ENCODE peak calls at places on chromosomes 7 and 10, in ten cellular contexts. E, A, V, N, T, W, H, B, M and S are unnamed samples.

GRCh38 chr7:16934947-16935742 is 53.4 kb upstream of the AGR3 start:
- DNase-seq in E (no peak), B (no peak), T (no peak), V (no peak), N (peak), M (no peak), W (peak), H (no peak), A (peak), S (no peak)

GRCh38 chr10:89337493-89337892 is 9.7 kb downstream of the IFIT3 start:
- DNase-seq in E (no peak), N (peak), T (no peak), B (peak), A (peak), V (peak), W (peak), H (no peak), M (no peak), S (no peak)

GRCh38 chr7:159197066-159197975 is 52.7 kb upstream of the VIPR2 start:
- DNase-seq in E (no peak), H (no peak), N (no peak), T (peak), W (no peak), A (no peak), M (no peak), B (peak), V (no peak), S (peak)

GRCh38 chr7:83271212-83272099 is 108.8 kb upstream of the PCLO start:
- DNase-seq in T (no peak), N (peak), A (peak), E (no peak), B (peak), H (no peak), M (peak), W (peak), V (peak), S (no peak)

GRCh38 chr10:86649471-86650150 is 4.7 kb upstream of the OPN4 start:
- DNase-seq in T (no peak), W (no peak), M (no peak), E (no peak), B (no peak), N (no peak), A (no peak), V (no peak), H (no peak), S (peak)

GRCh38 chr7:4878336-4879335 is 4.9 kb downstream of the RADIL start:
- DNase-seq in H (peak), B (no peak), W (no peak), A (no peak), M (no peak), V (no peak), N (peak), E (no peak), T (no peak), S (peak)

GRCh38 chr10:48291190-48291589 is 15.3 kb upstream of the MAPK8 start:
- DNase-seq in H (no peak), E (no peak), V (no peak), W (no peak), B (no peak), N (peak), A (no peak), T (no peak), M (no peak), S (no peak)

GRCh38 chr7:97845622-97846203 is 26.5 kb downstream of the ASNS start:
- DNase-seq in E (no peak), T (no peak), A (peak), N (no peak), W (peak), M (peak), B (no peak), H (no peak), V (peak), S (no peak)

GRCh38 chr10:63348210-63348850 is 117.4 kb downstream of the JMJD1C start:
- DNase-seq in N (no peak), T (no peak), H (no peak), E (no peak), M (no peak), B (no peak), A (no peak), W (peak), V (no peak), S (no peak)

GRCh38 chr7:140294454-140294853 is 103.9 kb downstream of the SLC37A3 start:
- DNase-seq in M (no peak), E (no peak), H (no peak), B (no peak), T (no peak), A (no peak), V (no peak), W (no peak), N (no peak), S (no peak)

GRCh38 chr7:114229251-114229650 is 185.4 kb upstream of the FOXP2 start:
- DNase-seq in W (no peak), M (no peak), A (no peak), H (no peak), E (no peak), N (no peak), B (no peak), T (no peak), V (no peak), S (no peak)

GRCh38 chr7:36810032-36810431 is 85.7 kb upstream of the AOAH start:
- DNase-seq in V (no peak), T (no peak), H (no peak), M (no peak), B (no peak), N (no peak), E (no peak), A (no peak), W (no peak), S (no peak)

GRCh38 chr7:120055300-120055699 is 217.7 kb upstream of the KCND2 start:
- DNase-seq in H (no peak), B (no peak), M (no peak), E (no peak), N (peak), W (peak), V (peak), A (no peak), T (no peak), S (no peak)

GRCh38 chr10:79139124-79139835 is 70.5 kb downstream of the ZMIZ1 start:
- DNase-seq in T (peak), B (no peak), W (peak), H (no peak), A (no peak), V (no peak), M (no peak), E (peak), N (no peak), S (peak)

GRCh38 chr10:77682408-77683087 is 44.9 kb upstream of the KCNMA1 start:
- DNase-seq in V (no peak), M (no peak), T (no peak), E (no peak), N (no peak), B (no peak), H (no peak), A (no peak), W (no peak), S (no peak)

GRCh38 chr10:31679931-31680330 is 248.7 kb downstream of the ARHGAP12 start:
- DNase-seq in V (no peak), N (no peak), T (no peak), E (no peak), W (peak), H (no peak), B (no peak), A (no peak), M (no peak), S (no peak)

GRCh38 chr10:118851062-118852035 is 96.6 kb upstream of the CACUL1 start:
- DNase-seq in A (no peak), H (no peak), B (no peak), E (no peak), T (no peak), N (no peak), V (no peak), M (no peak), W (peak), S (no peak)

GRCh38 chr7:129227646-129228578 is 3.1 kb downstream of the AHCYL2 start:
- DNase-seq in V (no peak), A (no peak), M (no peak), W (no peak), T (no peak), B (no peak), N (peak), E (no peak), H (no peak), S (no peak)

GRCh38 chr7:106864298-106865081 is 592 bp upstream of the PIK3CG start:
- DNase-seq in H (peak), A (no peak), N (no peak), T (no peak), V (no peak), M (no peak), E (no peak), W (no peak), B (no peak), S (no peak)

GRCh38 chr7:99010281-99010680 is 131.9 kb downstream of the TRRAP start:
- DNase-seq in B (no peak), M (no peak), V (no peak), E (no peak), T (no peak), H (no peak), A (no peak), W (no peak), N (no peak), S (no peak)

GRCh38 chr7:47470567-47471357 is 111.1 kb downstream of the TNS3 start:
- DNase-seq in M (peak), A (peak), B (no peak), H (no peak), N (no peak), T (no peak), E (no peak), W (peak), V (peak), S (no peak)

GRCh38 chr7:148115308-148115707 is 475.3 kb upstream of the C7orf33 start:
- DNase-seq in V (no peak), M (no peak), E (no peak), H (no peak), T (no peak), A (no peak), B (no peak), N (no peak), W (no peak), S (no peak)

GRCh38 chr10:95324436-95325268 is 33.8 kb upstream of the PDLIM1 start:
- DNase-seq in V (no peak), N (no peak), M (no peak), A (no peak), B (no peak), T (no peak), E (no peak), H (no peak), W (no peak), S (no peak)

GRCh38 chr7:149496642-149497391 is 792 bp downstream of the ZNF746 start:
- DNase-seq in M (peak), E (no peak), T (peak), N (peak), H (peak), W (peak), V (peak), B (peak), A (peak), S (peak)

GRCh38 chr7:100208911-100209408 is 10.8 kb upstream of the PVRIG start:
- DNase-seq in H (no peak), V (no peak), N (no peak), M (no peak), B (no peak), A (no peak), W (no peak), T (no peak), E (no peak), S (no peak)

GRCh38 chr10:42754155-42755027 is 28.2 kb upstream of the BMS1 start:
- DNase-seq in V (no peak), N (no peak), M (peak), A (no peak), E (no peak), T (peak), B (peak), H (peak), W (no peak), S (peak)

GRCh38 chr7:86598311-86598710 is 45.4 kb upstream of the GRM3 start:
- DNase-seq in W (no peak), H (no peak), B (no peak), T (no peak), V (no peak), E (no peak), N (no peak), A (peak), M (peak), S (no peak)

GRCh38 chr7:91416485-91416884 is 152.3 kb downstream of the FZD1 start:
- DNase-seq in T (no peak), E (no peak), A (no peak), N (no peak), H (no peak), W (no peak), V (no peak), B (no peak), M (no peak), S (no peak)